ENCODE peak calls at places on chromosomes 1 and 21, in eight cellular contexts. One of them, this sample, is unnamed.

GRCh38 chr1:43147625-43148319 is 24.3 kb downstream of the EBNA1BP2 start:
- DNase-seq in head of caudate nucleus: peak
- DNase-seq in HFF-Myc: peak
- DNase-seq in NCI-H2107: peak
- DNase-seq in upper lobe of right lung: peak
- DNase-seq in foreskin fibroblast: peak
- DNase-seq in T-cell: no peak
- DNase-seq in T-helper 1 cell: peak
- DNase-seq in this sample: peak

GRCh38 chr1:24318988-24319863 is at the start of gene GRHL3:
- DNase-seq in head of caudate nucleus: no peak
- DNase-seq in HFF-Myc: no peak
- DNase-seq in NCI-H2107: peak
- DNase-seq in upper lobe of right lung: peak
- DNase-seq in foreskin fibroblast: no peak
- DNase-seq in T-cell: peak
- DNase-seq in T-helper 1 cell: peak
- DNase-seq in this sample: no peak

GRCh38 chr1:226094451-226094850 is 31.9 kb downstream of the H3-3A start:
- DNase-seq in head of caudate nucleus: no peak
- DNase-seq in HFF-Myc: no peak
- DNase-seq in NCI-H2107: no peak
- DNase-seq in upper lobe of right lung: peak
- DNase-seq in foreskin fibroblast: no peak
- DNase-seq in T-cell: no peak
- DNase-seq in T-helper 1 cell: no peak
- DNase-seq in this sample: no peak

GRCh38 chr1:198935371-198935921 is 296.6 kb downstream of the PTPRC start:
- DNase-seq in head of caudate nucleus: peak
- DNase-seq in HFF-Myc: peak
- DNase-seq in NCI-H2107: peak
- DNase-seq in upper lobe of right lung: peak
- DNase-seq in foreskin fibroblast: peak
- DNase-seq in T-cell: peak
- DNase-seq in T-helper 1 cell: peak
- DNase-seq in this sample: peak

GRCh38 chr1:180353930-180354329 is 123.9 kb downstream of the LHX4 start:
- DNase-seq in head of caudate nucleus: no peak
- DNase-seq in HFF-Myc: no peak
- DNase-seq in NCI-H2107: no peak
- DNase-seq in upper lobe of right lung: no peak
- DNase-seq in foreskin fibroblast: no peak
- DNase-seq in T-cell: no peak
- DNase-seq in T-helper 1 cell: no peak
- DNase-seq in this sample: no peak

GRCh38 chr1:18302788-18303413 is 177.8 kb upstream of the KLHDC7A start:
- DNase-seq in head of caudate nucleus: no peak
- DNase-seq in HFF-Myc: no peak
- DNase-seq in NCI-H2107: no peak
- DNase-seq in upper lobe of right lung: no peak
- DNase-seq in foreskin fibroblast: no peak
- DNase-seq in T-cell: no peak
- DNase-seq in T-helper 1 cell: no peak
- DNase-seq in this sample: no peak

GRCh38 chr1:63073530-63074306 is 248.6 kb upstream of the FOXD3 start:
- DNase-seq in head of caudate nucleus: peak
- DNase-seq in HFF-Myc: no peak
- DNase-seq in NCI-H2107: no peak
- DNase-seq in upper lobe of right lung: no peak
- DNase-seq in foreskin fibroblast: peak
- DNase-seq in T-cell: no peak
- DNase-seq in T-helper 1 cell: no peak
- DNase-seq in this sample: no peak

GRCh38 chr1:67853704-67854103 is 20.4 kb upstream of the GNG12 start:
- DNase-seq in head of caudate nucleus: no peak
- DNase-seq in HFF-Myc: peak
- DNase-seq in NCI-H2107: peak
- DNase-seq in upper lobe of right lung: peak
- DNase-seq in foreskin fibroblast: peak
- DNase-seq in T-cell: no peak
- DNase-seq in T-helper 1 cell: no peak
- DNase-seq in this sample: peak

GRCh38 chr21:42583992-42584641 is 69.3 kb upstream of the PDE9A start:
- DNase-seq in head of caudate nucleus: no peak
- DNase-seq in HFF-Myc: no peak
- DNase-seq in NCI-H2107: no peak
- DNase-seq in upper lobe of right lung: no peak
- DNase-seq in foreskin fibroblast: no peak
- DNase-seq in T-cell: no peak
- DNase-seq in T-helper 1 cell: no peak
- DNase-seq in this sample: no peak

GRCh38 chr1:89637496-89637895 is 4.6 kb downstream of the LRRC8C start:
- DNase-seq in head of caudate nucleus: no peak
- DNase-seq in HFF-Myc: no peak
- DNase-seq in NCI-H2107: no peak
- DNase-seq in upper lobe of right lung: no peak
- DNase-seq in foreskin fibroblast: no peak
- DNase-seq in T-cell: no peak
- DNase-seq in T-helper 1 cell: no peak
- DNase-seq in this sample: no peak

GRCh38 chr1:20353836-20354235 is 63.2 kb downstream of the VWA5B1 start:
- DNase-seq in head of caudate nucleus: no peak
- DNase-seq in HFF-Myc: no peak
- DNase-seq in NCI-H2107: no peak
- DNase-seq in upper lobe of right lung: no peak
- DNase-seq in foreskin fibroblast: no peak
- DNase-seq in T-cell: no peak
- DNase-seq in T-helper 1 cell: no peak
- DNase-seq in this sample: no peak

GRCh38 chr1:152227310-152227928 is 3.4 kb upstream of the HRNR start:
- DNase-seq in head of caudate nucleus: no peak
- DNase-seq in HFF-Myc: no peak
- DNase-seq in NCI-H2107: no peak
- DNase-seq in upper lobe of right lung: no peak
- DNase-seq in foreskin fibroblast: peak
- DNase-seq in T-cell: no peak
- DNase-seq in T-helper 1 cell: no peak
- DNase-seq in this sample: no peak

GRCh38 chr1:173057984-173058383 is 7.2 kb upstream of the TNFSF18 start:
- DNase-seq in head of caudate nucleus: no peak
- DNase-seq in HFF-Myc: no peak
- DNase-seq in NCI-H2107: no peak
- DNase-seq in upper lobe of right lung: no peak
- DNase-seq in foreskin fibroblast: no peak
- DNase-seq in T-cell: no peak
- DNase-seq in T-helper 1 cell: no peak
- DNase-seq in this sample: no peak

GRCh38 chr1:210366767-210367166 is 38.1 kb downstream of the HHAT start:
- DNase-seq in head of caudate nucleus: no peak
- DNase-seq in HFF-Myc: no peak
- DNase-seq in NCI-H2107: no peak
- DNase-seq in upper lobe of right lung: no peak
- DNase-seq in foreskin fibroblast: no peak
- DNase-seq in T-cell: no peak
- DNase-seq in T-helper 1 cell: no peak
- DNase-seq in this sample: no peak

This sample was measured in HS-27A.